ENCODE peak calls at places on chromosomes 3 and 15, in seven cellular contexts. R is GM23338, Y is MM.1S, G is GM23248, M is hepatocyte, B is SK-N-SH, A is PC-3. D is an unnamed sample. For H3K9me2, the result is how much of the 10 kb centered on the place peaks cover.

GRCh38 chr15:68209735-68210408 is 4.7 kb upstream of the CALML4 start:
- DNase-seq in R (no peak), Y (no peak), G (no peak), M (no peak), B (no peak), A (no peak), D (peak)

GRCh38 chr3:14789640-14790285 is 29.0 kb upstream of the FGD5 start:
- DNase-seq in R (no peak), Y (no peak), G (no peak), M (no peak), B (no peak), A (no peak), D (no peak)

GRCh38 chr15:68384451-68385239 is 47.3 kb downstream of the ITGA11 start:
- DNase-seq in R (no peak), Y (no peak), G (peak), M (peak), B (peak), A (peak), D (no peak)

GRCh38 chr15:78850926-78851600 is 21.6 kb upstream of the MORF4L1 start:
- DNase-seq in R (peak), Y (no peak), G (no peak), M (no peak), B (no peak), A (no peak), D (no peak)

GRCh38 chr3:178001670-178002101 is 534.5 kb upstream of the KCNMB2 start:
- DNase-seq in R (no peak), Y (peak), G (no peak), M (no peak), B (no peak), A (no peak), D (no peak)

GRCh38 chr3:174618368-174618767 is 240.8 kb upstream of the NAALADL2 start:
- DNase-seq in R (no peak), Y (peak), G (peak), M (no peak), B (no peak), A (no peak), D (no peak)

GRCh38 chr3:14647976-14648955 is 3.3 kb upstream of the CCDC174 start:
- DNase-seq in R (no peak), Y (no peak), G (no peak), M (no peak), B (no peak), A (no peak), D (no peak)

GRCh38 chr15:79007066-79007465 is 62.2 kb upstream of the CTSH start:
- DNase-seq in R (peak), Y (peak), G (peak), M (peak), B (peak), A (peak), D (peak)

GRCh38 chr3:101036213-101036618 is 43.0 kb upstream of the ABI3BP start:
- DNase-seq in R (peak), Y (no peak), G (peak), M (peak), B (no peak), A (peak), D (no peak)

GRCh38 chr3:142029052-142029642 is 120.2 kb downstream of the TFDP2 start:
- DNase-seq in R (no peak), Y (no peak), G (no peak), M (no peak), B (peak), A (no peak), D (peak)
- H3K4me3 ChIP-seq in R (peak), Y (no peak), G (no peak), M (no peak), B (no peak), A (no peak), D (peak)

DNA sequence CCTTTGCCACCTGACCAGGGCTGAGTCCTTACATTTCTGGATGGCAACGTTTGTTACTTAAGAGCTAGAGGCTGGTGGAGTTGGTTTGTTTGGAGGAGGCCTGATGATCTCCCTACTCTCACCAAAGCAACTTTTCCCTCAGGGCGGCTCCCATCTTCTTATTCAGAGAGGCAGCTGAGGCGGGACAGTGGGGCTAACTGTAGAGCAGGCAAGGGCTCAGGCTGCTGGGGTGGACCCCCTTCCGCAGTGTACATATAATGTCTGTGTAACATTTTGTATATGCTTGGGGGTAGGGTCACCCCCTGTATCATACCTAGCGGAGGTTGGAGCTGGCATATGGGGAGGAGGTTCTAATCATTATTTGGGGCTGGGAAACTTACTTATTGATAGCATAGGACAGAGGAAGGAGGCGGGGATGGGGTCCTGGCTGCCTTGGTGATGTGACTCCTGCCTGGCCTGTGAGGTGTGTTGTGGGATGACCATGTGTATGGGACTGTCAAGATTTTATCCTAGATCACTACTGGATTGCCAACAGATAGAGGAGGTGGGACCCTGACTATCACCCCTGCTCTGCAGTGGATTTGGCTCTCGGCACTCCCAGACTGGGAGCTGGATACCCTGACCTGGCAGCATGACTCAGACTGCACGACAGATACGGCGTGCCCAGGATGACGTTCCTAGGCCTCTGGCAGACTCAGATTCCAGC is 52.5 kb upstream of the UBE2Q2 start:
- DNase-seq in R (no peak), Y (no peak), G (no peak), M (no peak), B (no peak), A (no peak), D (no peak)
- H3K9me2 ChIP-seq in R (under half), Y (under half), G (under half), M (under half), B (under half), A (under half), D (under half)

DNA sequence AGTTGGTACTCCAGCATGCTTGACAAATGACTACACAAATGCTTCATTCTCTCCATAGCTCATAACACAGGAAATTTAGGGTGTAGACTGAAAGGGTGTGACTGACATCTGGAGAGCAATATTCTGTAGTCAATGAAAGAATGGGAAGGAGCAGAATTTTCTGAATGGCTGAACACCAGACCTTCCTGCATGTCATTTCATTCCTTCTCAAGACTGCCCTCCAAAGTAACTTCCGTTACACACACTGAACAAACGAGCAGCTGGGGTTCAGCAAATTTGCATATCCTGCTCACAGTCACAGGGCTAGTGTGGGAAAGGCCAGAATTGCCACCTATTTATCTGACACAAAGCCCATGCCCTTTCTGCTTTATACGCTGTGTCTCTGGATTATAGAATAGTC is 325.0 kb upstream of the CFAP20DC start:
- DNase-seq in R (peak), Y (peak), G (no peak), M (no peak), B (no peak), A (no peak), D (peak)
- TF ChIP-seq EZH2phosphoT487 in R (no peak), Y (no peak), G (no peak), M (no peak), B (no peak), A (no peak), D (no peak)

GRCh38 chr15:49428392-49429095 is 5.5 kb downstream of the FGF7 start:
- DNase-seq in R (no peak), Y (no peak), G (peak), M (no peak), B (no peak), A (peak), D (no peak)
- H3K4me3 ChIP-seq in R (no peak), Y (no peak), G (peak), M (no peak), B (no peak), A (no peak), D (no peak)

DNA sequence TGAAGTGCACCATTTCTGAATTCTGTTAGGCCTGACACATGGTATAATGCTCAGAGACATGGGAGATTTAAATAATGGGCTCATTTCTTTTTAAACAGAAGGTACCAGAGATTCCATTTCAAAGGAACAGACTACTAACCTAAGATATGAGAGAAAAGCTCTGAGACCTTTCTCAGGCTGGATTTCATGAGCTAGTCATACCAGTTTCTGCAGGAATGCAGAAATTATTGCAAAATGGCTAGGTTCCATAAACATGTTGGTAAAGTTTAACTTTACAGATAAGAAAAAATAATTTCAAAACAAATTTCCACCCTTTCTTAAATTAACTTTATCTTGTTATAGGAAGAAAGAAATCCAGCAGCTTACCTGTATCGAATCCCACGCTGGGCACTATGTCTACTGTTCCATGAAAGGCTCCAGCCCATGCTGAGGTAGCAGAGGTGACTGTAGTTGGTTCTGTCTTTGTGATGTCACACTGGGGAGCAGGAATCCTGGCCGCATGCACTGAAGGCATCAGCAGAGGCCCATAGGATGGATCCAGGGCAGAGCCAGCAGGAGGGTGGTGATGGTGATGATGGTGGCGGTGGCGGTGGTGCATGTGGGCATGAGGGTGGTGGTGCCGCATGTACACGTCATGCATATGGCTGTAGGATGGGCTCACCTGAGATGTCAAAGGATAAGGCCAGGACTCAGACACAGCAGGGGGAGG is 22.6 kb downstream of the VGLL3 start:
- DNase-seq in R (no peak), Y (no peak), G (no peak), M (peak), B (no peak), A (peak), D (no peak)
- H3K9me2 ChIP-seq in R (under half), Y (under half), G (under half), M (under half), B (under half), A (under half), D (under half)

GRCh38 chr3:134325722-134326121 is 48.5 kb downstream of the AMOTL2 start:
- DNase-seq in R (no peak), Y (no peak), G (no peak), M (no peak), B (no peak), A (no peak), D (no peak)
- TF ChIP-seq EZH2phosphoT487 in R (no peak), Y (no peak), G (no peak), M (no peak), B (no peak), A (no peak), D (no peak)

DNA sequence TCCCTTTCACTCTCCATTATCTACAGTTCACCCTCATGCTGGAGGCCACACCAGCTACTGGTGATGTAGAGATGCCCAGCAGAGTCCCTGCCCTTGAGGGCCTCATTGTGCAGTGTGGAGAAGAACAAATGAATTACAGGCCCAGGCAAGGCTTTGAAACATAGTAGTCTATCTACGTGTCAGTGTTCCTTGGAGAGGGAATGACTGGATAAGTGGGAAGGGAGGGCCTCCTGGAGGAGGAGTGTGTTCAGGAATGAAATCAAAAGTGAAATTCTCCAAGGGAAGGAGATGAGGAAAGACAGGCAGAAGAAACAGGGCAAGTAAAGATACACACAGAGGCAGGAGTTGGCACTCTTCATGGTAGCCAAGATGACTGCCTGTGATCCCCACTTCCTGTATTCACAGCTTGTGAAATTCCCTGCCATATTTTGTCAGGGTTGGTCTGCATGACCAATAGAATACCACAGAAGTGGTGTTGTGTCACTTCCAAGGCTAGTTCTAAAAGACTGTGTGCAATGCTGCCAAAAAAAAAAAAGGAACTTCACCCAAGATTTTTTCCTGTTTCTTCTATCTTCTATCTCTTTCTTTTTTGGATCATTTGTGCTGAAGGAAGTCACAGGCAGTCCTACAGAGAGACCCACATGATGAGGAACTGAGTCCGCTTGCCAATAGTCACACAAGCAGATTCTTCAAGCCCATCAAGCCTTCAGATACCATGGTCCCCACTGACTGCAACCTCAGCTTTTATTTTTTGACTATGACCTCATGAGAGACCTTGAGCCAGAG is 17.9 kb upstream of the RAF1 start:
- DNase-seq in R (no peak), Y (no peak), G (peak), M (no peak), B (no peak), A (peak), D (no peak)
- H3K4me3 ChIP-seq in R (no peak), Y (no peak), G (no peak), M (no peak), B (no peak), A (no peak), D (no peak)

GRCh38 chr3:146277953-146278631 is 27.2 kb upstream of the PLSCR4 start:
- DNase-seq in R (no peak), Y (no peak), G (peak), M (no peak), B (no peak), A (peak), D (no peak)

GRCh38 chr3:146275476-146275875 is 24.6 kb upstream of the PLSCR4 start:
- DNase-seq in R (no peak), Y (no peak), G (no peak), M (no peak), B (no peak), A (no peak), D (no peak)

GRCh38 chr3:146283796-146284485 is 33.0 kb upstream of the PLSCR4 start:
- DNase-seq in R (no peak), Y (no peak), G (no peak), M (peak), B (no peak), A (no peak), D (no peak)

DNA sequence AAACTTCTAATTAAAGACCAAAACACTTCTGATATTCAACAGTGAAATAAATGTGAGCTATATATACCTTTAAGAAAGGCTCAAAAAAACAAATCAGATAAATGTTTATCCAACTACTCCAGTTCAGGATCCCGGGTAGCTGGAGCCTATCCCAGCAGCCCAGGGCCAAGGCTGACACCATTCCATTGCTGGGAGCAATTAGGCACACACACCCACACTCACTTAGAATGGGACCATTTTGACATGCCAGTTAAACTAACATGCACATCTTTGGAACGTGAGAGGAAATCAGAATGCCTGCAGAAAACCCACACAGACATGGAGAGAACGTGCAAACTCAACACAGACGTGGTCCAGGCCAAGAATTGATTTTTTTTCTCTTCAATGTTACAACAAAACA is 30.0 kb upstream of the PLSCR4 start:
- DNase-seq in R (no peak), Y (no peak), G (peak), M (peak), B (no peak), A (no peak), D (no peak)
- H3K9me2 ChIP-seq in R (under half), Y (under half), G (under half), M (under half), B (under half), A (under half), D (under half)